ENCODE peak calls at places on chromosomes 4 and X, in eight cellular contexts. M, L, U, C, Y, E, O and K are unnamed samples.

GRCh38 chr4:8705161-8706145 is 112.9 kb downstream of the CPZ start:
- DNase-seq in U (no peak), Y (no peak), L (no peak), C (no peak), O (no peak), E (no peak), M (no peak), K (no peak)

GRCh38 chr4:89788243-89789072 is 48.5 kb downstream of the SNCA start:
- DNase-seq in U (peak), M (peak), Y (no peak), O (no peak), E (peak), C (no peak), L (no peak), K (no peak)

GRCh38 chrX:65723706-65724105 is 56.3 kb downstream of the MSN start:
- DNase-seq in E (no peak), L (no peak), C (peak), O (no peak), Y (no peak), M (no peak), U (no peak), K (no peak)

GRCh38 chr4:183214912-183215488 is 105.1 kb downstream of the CLDN22 start:
- DNase-seq in E (no peak), C (no peak), O (no peak), Y (no peak), U (no peak), L (no peak), M (no peak), K (no peak)

GRCh38 chrX:133947022-133947421 is 38.4 kb downstream of the GPC3 start:
- DNase-seq in E (no peak), L (no peak), Y (no peak), O (no peak), M (no peak), U (no peak), C (no peak), K (no peak)

GRCh38 chr4:76426272-76426671 is 5.3 kb upstream of the CCDC158 start:
- DNase-seq in Y (no peak), U (no peak), C (no peak), O (no peak), M (no peak), L (no peak), E (no peak), K (no peak)

GRCh38 chrX:66674506-66674905 is 35.6 kb upstream of the EDA2R start:
- DNase-seq in O (no peak), Y (no peak), U (no peak), M (no peak), C (no peak), L (no peak), E (no peak), K (no peak)

GRCh38 chr4:92012899-92013867 is 290.6 kb upstream of the GRID2 start:
- DNase-seq in L (no peak), E (no peak), U (no peak), C (no peak), O (no peak), Y (no peak), M (no peak), K (no peak)

GRCh38 chr4:1081689-1082040 is 31.7 kb downstream of the RNF212 start:
- DNase-seq in E (no peak), Y (no peak), C (no peak), M (no peak), O (no peak), L (no peak), U (no peak), K (no peak)

GRCh38 chr4:82551734-82552133 is 10.1 kb downstream of the TMEM150C start:
- DNase-seq in O (no peak), Y (no peak), M (no peak), U (no peak), C (no peak), L (no peak), E (no peak), K (no peak)

GRCh38 chrX:105837227-105837626 is 14.9 kb downstream of the NRK start:
- DNase-seq in U (peak), O (peak), E (no peak), L (no peak), M (peak), Y (no peak), C (no peak), K (no peak)

GRCh38 chr4:10347281-10347795 is 109.9 kb downstream of the ZNF518B start:
- DNase-seq in C (no peak), M (no peak), U (no peak), O (no peak), Y (no peak), L (no peak), E (no peak), K (no peak)

GRCh38 chrX:70089575-70090297 is 27.5 kb downstream of the OTUD6A start:
- DNase-seq in Y (no peak), C (no peak), M (no peak), E (no peak), O (no peak), U (no peak), L (no peak), K (no peak)

GRCh38 chrX:129980540-129981206 is 1.8 kb upstream of the BCORL1 start:
- DNase-seq in Y (no peak), C (peak), U (peak), L (no peak), M (no peak), E (no peak), O (no peak), K (peak)

GRCh38 chr4:153541426-153542096 is 75.4 kb downstream of the TMEM131L start:
- DNase-seq in U (no peak), E (no peak), Y (no peak), O (no peak), C (no peak), M (no peak), L (no peak), K (no peak)